ENCODE peak calls at places on chromosomes 1 and 21, in nine cellular contexts. N is H1, U is thoracic aorta, A is body of pancreas, W is transverse colon, F is A549, S is fibroblast of lung, T is esophagus muscularis mucosa, P is upper lobe of left lung. Q is an unnamed sample. For H3K4me1, the result is how much of the 10 kb centered on the place peaks cover.

GRCh38 chr1:66339944-66340343 is 194.0 kb upstream of the SGIP1 start:
- DNase-seq in S (no peak), T (no peak), N (no peak), W (no peak), F (no peak), P (no peak), U (no peak), A (no peak), Q (no peak)

GRCh38 chr1:238589843-238590435 is 699.2 kb upstream of the ZP4 start:
- DNase-seq in A (no peak), T (no peak), S (peak), N (no peak), P (no peak), F (no peak), U (no peak), W (no peak), Q (no peak)

GRCh38 chr1:182601416-182601786 is 2.8 kb downstream of the RGS16 start:
- DNase-seq in S (peak), P (peak), W (peak), F (peak), U (no peak), A (peak), N (no peak), T (no peak), Q (peak)

GRCh38 chr1:12069616-12070244 is 6.6 kb downstream of the TNFRSF8 start:
- DNase-seq in W (no peak), T (no peak), A (no peak), S (no peak), F (no peak), U (no peak), P (no peak), N (no peak), Q (no peak)

GRCh38 chr1:19311503-19311930 is 427 bp downstream of the AKR7A2 start:
- DNase-seq in F (peak), U (no peak), A (no peak), N (no peak), P (no peak), W (no peak), S (no peak), T (no peak), Q (no peak)

GRCh38 chr1:41500781-41501518 is 16.5 kb upstream of the EDN2 start:
- DNase-seq in F (no peak), U (no peak), S (no peak), N (no peak), T (no peak), W (no peak), P (no peak), A (no peak), Q (no peak)

GRCh38 chr1:12456979-12457378 is 161.0 kb downstream of the DHRS3 start:
- DNase-seq in W (no peak), N (no peak), F (no peak), P (no peak), A (no peak), T (no peak), S (peak), U (no peak), Q (no peak)

GRCh38 chr1:7299994-7300393 is 471.1 kb upstream of the VAMP3 start:
- DNase-seq in P (no peak), T (no peak), S (peak), N (no peak), U (no peak), F (peak), W (no peak), A (no peak), Q (no peak)

GRCh38 chr1:47575855-47576757 is 138.3 kb downstream of the FOXD2 start:
- DNase-seq in S (peak), U (no peak), T (no peak), P (no peak), N (no peak), A (no peak), W (no peak), F (no peak), Q (no peak)

GRCh38 chr1:46456411-46456963 is 33.1 kb upstream of the DMBX1 start:
- DNase-seq in F (no peak), S (peak), A (no peak), T (no peak), U (no peak), P (no peak), W (no peak), N (no peak), Q (no peak)

GRCh38 chr1:186531561-186532165 is 70.7 kb upstream of the PDC start:
- DNase-seq in P (no peak), W (no peak), S (no peak), U (no peak), F (no peak), T (no peak), A (no peak), N (no peak), Q (no peak)

GRCh38 chr21:35469446-35469845 is 420.3 kb upstream of the RUNX1 start:
- DNase-seq in N (no peak), T (no peak), U (no peak), W (no peak), A (no peak), F (no peak), P (no peak), S (no peak), Q (no peak)

GRCh38 chr1:200979574-200980451 is 43.7 kb downstream of the KIF21B start:
- DNase-seq in F (peak), P (peak), W (peak), A (no peak), T (no peak), S (peak), U (no peak), N (peak), Q (peak)

GRCh38 chr1:20726107-20726911 is 6.2 kb downstream of the SH2D5 start:
- DNase-seq in U (no peak), W (no peak), F (no peak), P (no peak), S (no peak), N (no peak), T (no peak), A (no peak), Q (no peak)

GRCh38 chr1:61119085-61119484 is 36.7 kb downstream of the NFIA start:
- DNase-seq in A (no peak), W (no peak), N (no peak), S (no peak), P (no peak), F (no peak), U (no peak), T (no peak), Q (no peak)

GRCh38 chr1:51956528-51957509 is 33.7 kb downstream of the RAB3B start:
- DNase-seq in N (no peak), U (no peak), T (no peak), P (no peak), A (no peak), W (no peak), F (no peak), S (peak), Q (no peak)

GRCh38 chr1:19317126-19317910 is 5.2 kb downstream of the SLC66A1 start:
- DNase-seq in T (no peak), A (no peak), S (no peak), W (no peak), P (no peak), U (no peak), F (no peak), N (peak), Q (no peak)

GRCh38 chr1:111789077-111789476 is 33.4 kb downstream of the DDX20 start:
- DNase-seq in F (no peak), W (no peak), N (no peak), T (no peak), A (no peak), S (no peak), U (no peak), P (no peak), Q (no peak)

GRCh38 chr1:197807739-197808453 is 32.6 kb upstream of the DENND1B start:
- DNase-seq in N (no peak), S (no peak), A (no peak), P (no peak), F (no peak), W (no peak), T (no peak), U (no peak), Q (peak)

GRCh38 chr1:224747578-224747977 is 131.5 kb downstream of the CNIH3 start:
- DNase-seq in F (no peak), W (no peak), T (no peak), U (no peak), P (no peak), N (no peak), A (no peak), S (peak), Q (no peak)

GRCh38 chr1:221294244-221294643 is 415.0 kb downstream of the HLX start:
- DNase-seq in T (no peak), A (no peak), W (no peak), S (peak), N (no peak), F (no peak), U (no peak), P (no peak), Q (no peak)

GRCh38 chr21:35291963-35292627 is 243.0 kb upstream of the RUNX1 start:
- DNase-seq in S (peak), F (no peak), U (no peak), T (no peak), A (no peak), N (no peak), W (no peak), P (no peak), Q (no peak)

GRCh38 chr1:196557797-196558196 is 50.4 kb downstream of the KCNT2 start:
- DNase-seq in A (no peak), P (no peak), N (no peak), U (no peak), W (no peak), T (no peak), S (peak), F (no peak), Q (no peak)

GRCh38 chr1:6108937-6109636 is 63.4 kb downstream of the KCNAB2 start:
- DNase-seq in U (no peak), T (no peak), F (peak), A (no peak), N (peak), W (peak), S (peak), P (no peak), Q (peak)

GRCh38 chr1:52867060-52867845 is 24.7 kb downstream of the ZYG11A start:
- DNase-seq in N (no peak), U (no peak), P (no peak), A (no peak), T (no peak), F (no peak), S (no peak), W (no peak), Q (peak)

GRCh38 chr1:153531638-153532037 is 4.2 kb downstream of the S100A6 start:
- DNase-seq in S (no peak), N (no peak), W (no peak), T (no peak), F (no peak), A (no peak), P (no peak), U (no peak), Q (peak)

GRCh38 chr21:31917108-31917507 is 44.3 kb downstream of the HUNK start:
- DNase-seq in F (no peak), A (no peak), T (no peak), S (no peak), U (no peak), W (no peak), N (no peak), P (no peak), Q (no peak)

GRCh38 chr1:109931189-109931672 is 20.6 kb downstream of the CSF1 start:
- DNase-seq in F (peak), U (no peak), S (peak), P (peak), T (no peak), A (peak), N (peak), W (peak), Q (peak)

GRCh38 chr1:46198026-46198826 is at the start of gene POMGNT1:
- DNase-seq in U (no peak), W (peak), F (peak), P (peak), S (peak), T (no peak), N (no peak), A (peak), Q (peak)

GRCh38 chr1:107246775-107247345 is 106.0 kb downstream of the NTNG1 start:
- DNase-seq in A (no peak), F (no peak), U (no peak), N (no peak), W (no peak), T (no peak), S (no peak), P (no peak), Q (no peak)

GRCh38 chr1:183180213-183180612 is 5.9 kb upstream of the LAMC2 start:
- DNase-seq in W (peak), A (peak), N (no peak), P (peak), F (peak), T (no peak), S (peak), U (peak), Q (no peak)

GRCh38 chr1:8348777-8349472 is 31.0 kb downstream of the SLC45A1 start:
- DNase-seq in A (peak), T (no peak), F (peak), U (no peak), W (peak), S (peak), N (peak), P (peak), Q (peak)

GRCh38 chr1:32274646-32275340 is 17.1 kb upstream of the HDAC1 start:
- DNase-seq in U (no peak), W (no peak), F (no peak), T (no peak), S (no peak), A (no peak), P (no peak), N (no peak), Q (no peak)

GRCh38 chr21:45541221-45542039 is 810 bp downstream of the SLC19A1 start:
- DNase-seq in U (no peak), A (peak), P (peak), N (no peak), T (no peak), S (peak), F (peak), W (peak), Q (peak)

GRCh38 chr1:235448616-235449015 is 55.6 kb downstream of the B3GALNT2 start:
- DNase-seq in A (no peak), T (no peak), F (no peak), P (no peak), U (no peak), W (no peak), S (no peak), N (no peak), Q (no peak)

GRCh38 chr1:110319332-110320167 is 19.6 kb upstream of the RBM15 start:
- DNase-seq in S (no peak), A (no peak), U (no peak), T (no peak), W (no peak), N (no peak), F (no peak), P (no peak), Q (no peak)

GRCh38 chr1:192343304-192343703 is 26.5 kb downstream of the RGS21 start:
- DNase-seq in U (no peak), S (no peak), W (no peak), A (no peak), F (no peak), T (no peak), N (no peak), P (no peak), Q (no peak)

GRCh38 chr1:225859151-225859550 is 23.0 kb downstream of the TMEM63A start:
- DNase-seq in F (no peak), A (no peak), S (no peak), W (no peak), T (no peak), U (no peak), P (no peak), N (no peak), Q (no peak)

GRCh38 chr1:20636785-20637347 is 3.6 kb downstream of the PINK1 start:
- DNase-seq in A (no peak), U (no peak), W (no peak), F (no peak), T (no peak), P (no peak), S (no peak), N (no peak), Q (no peak)

GRCh38 chr1:8554956-8555534 is 237.1 kb downstream of the SLC45A1 start:
- DNase-seq in F (no peak), W (no peak), U (no peak), A (peak), N (no peak), P (no peak), T (no peak), S (peak), Q (no peak)

DNA sequence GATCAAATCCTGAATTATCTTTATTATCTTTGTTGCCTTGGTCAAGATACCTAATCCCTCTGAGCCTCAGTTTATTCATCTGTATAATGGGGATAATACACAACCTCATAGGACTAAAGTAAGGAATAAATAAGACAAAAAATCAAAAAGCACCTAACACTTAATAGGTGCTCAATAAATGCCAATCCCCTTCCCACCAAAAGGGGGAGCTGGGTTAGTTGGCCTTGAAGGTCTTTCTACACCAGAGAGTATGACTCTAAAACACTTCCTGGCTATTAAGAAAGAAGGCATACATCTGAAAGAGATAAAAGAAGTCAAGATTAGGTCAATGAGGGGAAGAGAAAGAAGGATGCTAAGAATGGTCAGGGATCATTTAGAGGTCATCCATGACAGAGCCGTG is 11.1 kb downstream of the VSIG8 start:
- DNase-seq in P (no peak), T (no peak), N (no peak), S (no peak), U (no peak), A (no peak), W (no peak), F (no peak), Q (no peak)
- TF ChIP-seq CTCF in P (no peak), T (no peak), N (no peak), S (no peak), U (no peak), A (no peak), W (no peak), F (no peak), Q (no peak)

GRCh38 chr1:179175011-179175934 is 54.2 kb downstream of the ABL2 start:
- DNase-seq in P (peak), A (no peak), N (no peak), T (no peak), U (no peak), S (peak), W (no peak), F (no peak), Q (no peak)

GRCh38 chr1:179178135-179178630 is 51.3 kb downstream of the ABL2 start:
- DNase-seq in A (no peak), U (no peak), T (no peak), F (no peak), N (no peak), W (no peak), P (no peak), S (no peak), Q (no peak)

GRCh38 chr1:179178965-179179364 is 50.5 kb downstream of the ABL2 start:
- DNase-seq in W (no peak), P (no peak), A (no peak), T (no peak), U (no peak), N (no peak), F (no peak), S (peak), Q (no peak)

GRCh38 chr1:179177182-179177581 is 52.3 kb downstream of the ABL2 start:
- DNase-seq in U (no peak), S (peak), N (no peak), T (no peak), F (no peak), P (no peak), A (no peak), W (no peak), Q (no peak)

DNA sequence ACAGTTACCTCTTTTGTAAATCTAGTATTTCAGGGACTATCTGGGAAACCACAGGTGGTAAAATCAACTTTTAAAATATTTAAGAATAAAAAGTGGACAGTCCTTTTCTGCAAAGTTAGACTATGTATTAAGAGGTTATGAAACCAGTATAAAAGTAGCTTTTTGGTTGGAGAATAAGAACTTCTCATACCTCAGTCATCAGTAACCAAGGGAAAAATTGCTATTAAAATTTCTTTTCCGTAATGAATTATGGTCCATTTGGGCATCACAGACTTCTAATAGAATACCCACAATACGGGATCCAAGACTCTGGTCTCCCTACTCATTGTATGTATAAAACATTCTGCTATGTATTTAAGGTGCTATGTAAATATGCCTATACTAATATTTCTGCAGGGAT is 51.9 kb downstream of the ABL2 start:
- DNase-seq in P (no peak), S (no peak), T (no peak), F (no peak), W (no peak), A (no peak), N (no peak), U (no peak), Q (no peak)
- H3K4me1 ChIP-seq in P (under half), S (under half), T (half or more), F (under half), W (under half), A (under half), N (under half), U (under half), Q (under half)

DNA sequence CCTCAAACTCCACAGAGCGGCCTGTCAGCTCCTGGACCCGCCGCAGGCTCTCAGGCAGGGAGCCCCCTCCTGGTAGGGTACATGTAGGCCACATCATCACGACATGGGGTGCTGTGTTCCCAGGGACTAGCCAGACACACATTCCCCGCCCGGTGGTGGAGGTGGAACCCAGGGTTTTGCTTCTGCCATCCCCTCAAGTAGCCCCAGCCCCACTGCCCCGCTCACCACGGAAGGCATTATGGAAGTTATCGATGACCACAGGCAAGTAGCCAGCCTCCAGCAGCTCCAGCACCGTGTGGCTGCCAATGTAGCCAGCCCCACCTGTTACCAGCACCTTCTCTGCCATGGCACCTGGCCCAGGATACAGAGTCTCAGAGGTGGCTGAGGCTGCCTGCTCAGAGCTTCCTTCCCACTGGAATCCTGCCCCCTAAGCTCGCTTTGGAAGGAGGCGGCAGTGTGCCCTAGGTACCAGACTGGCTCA is 1.9 kb downstream of the GALE start:
- DNase-seq in U (no peak), F (no peak), W (peak), T (no peak), P (no peak), A (peak), N (no peak), S (no peak), Q (peak)
- TF ChIP-seq CTCF in U (no peak), F (no peak), W (no peak), T (no peak), P (no peak), A (no peak), N (no peak), S (no peak), Q (no peak)

GRCh38 chr1:31027693-31028526 is 37.6 kb downstream of the PUM1 start:
- DNase-seq in N (no peak), A (no peak), F (no peak), W (no peak), U (no peak), T (no peak), P (no peak), S (no peak), Q (no peak)
- H3K4me1 ChIP-seq in N (under half), A (half or more), F (half or more), W (half or more), U (under half), T (half or more), P (under half), S (under half), Q (under half)

GRCh38 chr1:2108213-2108876 is 58.1 kb downstream of the PRKCZ start:
- DNase-seq in T (no peak), U (no peak), S (peak), F (peak), N (peak), W (no peak), P (peak), A (no peak), Q (peak)
- TF ChIP-seq CTCF in T (peak), U (peak), S (peak), F (no peak), N (no peak), W (no peak), P (peak), A (no peak), Q (no peak)

DNA sequence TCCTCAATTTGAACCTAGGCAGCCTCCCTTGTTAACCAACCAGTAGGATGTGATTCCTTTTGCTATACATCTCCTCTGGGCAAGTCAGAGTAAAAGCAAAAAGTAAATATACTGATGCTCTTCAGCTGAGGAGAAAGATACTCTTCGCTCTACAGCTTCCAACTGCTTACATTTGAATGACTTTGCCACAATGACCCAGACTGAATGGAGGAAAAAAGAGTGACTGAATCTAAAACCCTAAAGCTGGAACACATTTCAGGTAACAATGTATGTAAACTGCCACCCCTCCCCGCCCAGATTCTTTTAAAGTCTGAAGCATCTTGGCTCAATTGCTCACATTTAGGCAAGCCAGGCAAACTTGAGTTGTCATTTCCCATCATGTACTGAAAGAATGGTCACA is 46.1 kb downstream of the SLC16A1 start:
- DNase-seq in S (no peak), P (no peak), T (no peak), F (no peak), N (no peak), U (no peak), W (no peak), A (no peak), Q (no peak)
- H3K4me1 ChIP-seq in S (under half), P (under half), T (under half), F (under half), N (under half), U (under half), W (under half), A (under half), Q (under half)

Q was measured in mucosa of descending colon.